ENCODE peak calls at places on chromosome 1, in six cellular contexts. L is hepatocyte, G is neural progenitor cell, M is trophoblast cell, V is fibroblast of lung, P is astrocyte. N is an unnamed sample.

GRCh38 chr1:14765773-14766172 is 167.3 kb downstream of the KAZN start:
- DNase-seq in L (no peak), G (no peak), M (no peak), V (no peak), P (no peak), N (no peak)

GRCh38 chr1:152141971-152142584 is 16.9 kb downstream of the RPTN start:
- DNase-seq in L (peak), G (peak), M (peak), V (peak), P (peak), N (peak)

GRCh38 chr1:24725209-24725651 is 20.0 kb upstream of the CLIC4 start:
- DNase-seq in L (no peak), G (peak), M (peak), V (peak), P (no peak), N (no peak)

GRCh38 chr1:44543064-44543815 is 131.0 kb downstream of the TMEM53 start:
- DNase-seq in L (no peak), G (peak), M (no peak), V (no peak), P (no peak), N (no peak)

GRCh38 chr1:183609313-183609712 is 19.1 kb upstream of the NCF2 start:
- DNase-seq in L (peak), G (peak), M (no peak), V (peak), P (peak), N (peak)

GRCh38 chr1:117011334-117011733 is 9.8 kb downstream of the CD101 start:
- DNase-seq in L (no peak), G (no peak), M (peak), V (no peak), P (no peak), N (no peak)

GRCh38 chr1:98336472-98337118 is 324.9 kb upstream of the SNX7 start:
- DNase-seq in L (peak), G (no peak), M (no peak), V (no peak), P (no peak), N (no peak)

GRCh38 chr1:76154213-76154956 is 79.8 kb downstream of the ST6GALNAC3 start:
- DNase-seq in L (peak), G (peak), M (peak), V (peak), P (peak), N (peak)

GRCh38 chr1:218390625-218391024 is 45.5 kb downstream of the TGFB2 start:
- DNase-seq in L (no peak), G (no peak), M (peak), V (peak), P (peak), N (no peak)

GRCh38 chr1:35883681-35884155 is 709 bp downstream of the AGO1 start:
- DNase-seq in L (peak), G (peak), M (no peak), V (peak), P (no peak), N (peak)

DNA sequence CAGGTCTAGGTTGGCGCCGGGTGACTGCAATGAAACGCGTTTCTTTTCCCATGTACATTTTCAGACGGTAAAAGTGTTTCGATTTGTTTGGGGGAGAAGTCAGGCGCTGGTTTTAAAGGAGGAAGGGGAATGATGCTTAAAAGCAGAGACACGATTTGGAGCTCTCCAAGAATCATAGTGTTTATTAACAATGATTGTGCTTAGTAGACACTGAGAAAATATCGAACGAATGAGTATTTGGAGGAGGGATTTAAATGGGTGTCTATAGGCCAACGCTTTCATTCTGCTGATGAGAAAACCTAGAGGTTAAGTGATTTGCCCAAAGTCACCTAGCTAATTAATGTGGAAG is 36.9 kb upstream of the JAK1 start:
- DNase-seq in L (no peak), G (peak), M (no peak), V (no peak), P (no peak), N (no peak)
- H2AFZ ChIP-seq in L (peak), G (peak), M (peak), V (peak), P (peak), N (no peak)

DNA sequence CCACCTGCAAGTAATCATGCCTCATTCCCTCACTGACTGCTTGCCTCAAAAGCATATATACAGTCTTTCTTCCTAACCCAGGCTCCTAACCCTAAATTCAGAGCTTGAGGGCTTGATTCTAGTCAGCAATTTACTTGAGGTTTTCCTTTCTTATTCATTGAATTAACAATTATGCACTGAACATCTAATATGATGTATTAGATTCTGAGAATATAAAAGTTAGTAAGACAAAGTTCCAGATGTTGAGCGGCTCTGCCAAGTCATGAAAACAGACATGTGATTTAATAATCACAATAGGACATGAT is 1.0 kb upstream of the AIM2 start:
- DNase-seq in L (no peak), G (no peak), M (no peak), V (no peak), P (no peak), N (no peak)
- H2AFZ ChIP-seq in L (no peak), G (no peak), M (no peak), V (no peak), P (no peak), N (peak)

DNA sequence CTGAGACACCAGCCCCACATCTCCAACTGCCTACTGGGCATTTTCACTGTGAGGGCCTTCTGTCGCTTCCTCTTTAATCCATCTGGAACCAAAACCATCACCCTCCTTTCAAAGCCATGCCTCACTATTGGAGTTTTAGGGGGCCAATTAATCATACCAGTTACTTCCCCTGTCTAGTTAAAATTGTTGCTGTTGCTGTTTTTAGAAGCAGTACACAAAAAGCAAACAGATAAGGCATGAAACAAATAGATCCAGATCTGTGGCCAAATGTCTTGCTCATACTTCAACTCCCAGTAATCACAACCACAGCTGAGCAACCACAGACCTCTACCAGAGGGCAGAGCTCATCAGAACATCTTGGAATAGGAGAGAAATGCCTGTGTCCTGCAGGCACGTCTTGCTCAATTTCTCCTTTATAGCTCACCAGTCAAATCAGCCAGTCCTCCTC is 133.8 kb upstream of the C1orf105 start:
- DNase-seq in L (no peak), G (no peak), M (no peak), V (peak), P (peak), N (no peak)
- H2AFZ ChIP-seq in L (no peak), G (no peak), M (no peak), V (no peak), P (no peak), N (no peak)

GRCh38 chr1:213997772-213998107 is 10.0 kb downstream of the PROX1 start:
- DNase-seq in L (no peak), G (no peak), M (no peak), V (no peak), P (no peak), N (no peak)

GRCh38 chr1:214002472-214002871 is 14.7 kb downstream of the PROX1 start:
- DNase-seq in L (peak), G (no peak), M (no peak), V (peak), P (peak), N (peak)

GRCh38 chr1:213997031-213997771 is 9.4 kb downstream of the PROX1 start:
- DNase-seq in L (no peak), G (no peak), M (no peak), V (no peak), P (no peak), N (no peak)

GRCh38 chr1:214002060-214002459 is 14.3 kb downstream of the PROX1 start:
- DNase-seq in L (no peak), G (no peak), M (no peak), V (no peak), P (no peak), N (no peak)

DNA sequence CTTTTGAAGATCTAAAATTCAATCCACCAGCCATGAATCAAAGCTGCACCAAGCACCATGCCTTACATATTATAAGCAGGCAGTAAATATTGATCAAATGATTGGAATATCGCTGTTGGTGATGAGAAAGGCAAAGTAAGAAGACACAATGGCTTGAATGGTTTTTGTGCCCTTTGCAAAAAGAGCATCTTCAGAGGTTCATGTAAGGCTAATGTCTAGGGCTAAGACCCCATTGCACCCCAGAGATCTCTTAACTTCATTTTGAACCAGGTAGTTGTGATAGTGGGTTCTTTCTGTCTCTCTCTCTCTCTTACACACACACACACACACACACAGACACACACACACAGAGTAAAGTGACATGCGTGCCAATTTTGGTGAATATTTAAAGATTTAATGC is 12.0 kb downstream of the PROX1 start:
- DNase-seq in L (no peak), G (no peak), M (no peak), V (no peak), P (no peak), N (no peak)
- H2AFZ ChIP-seq in L (no peak), G (no peak), M (no peak), V (no peak), P (no peak), N (no peak)

N was measured in K562.